ENCODE peak calls at places on chromosomes 16 and 17, in eight cellular contexts. B is pancreas; E is heart left ventricle; Y is RWPE2; Z is DND-41; N is PC-3; W is CD4-positive, alpha-beta T cell; H is HepG2. P is an unnamed sample.

GRCh38 chr17:76548378-76549214 is 8.8 kb downstream of the PRCD start:
- ATAC-seq in B (no peak), E (no peak), Y (no peak), Z (no peak), N (no peak), W (no peak), H (peak; percentile 80), P (no peak)

GRCh38 chr16:78505544-78506371 is 406.3 kb downstream of the WWOX start:
- ATAC-seq in B (peak; percentile 68), E (peak; percentile 86), Y (peak; percentile 23), Z (no peak), N (no peak), W (no peak), H (peak; percentile 94), P (peak; percentile 85)

GRCh38 chr17:7460850-7461660 is 16.2 kb downstream of the CHRNB1 start:
- ATAC-seq in B (no peak), E (no peak), Y (peak; percentile 20), Z (no peak), N (no peak), W (no peak), H (no peak), P (no peak)

GRCh38 chr17:57991537-57991936 is 3.5 kb upstream of the VEZF1 start:
- ATAC-seq in B (no peak), E (no peak), Y (no peak), Z (no peak), N (no peak), W (no peak), H (no peak), P (no peak)

GRCh38 chr16:53257001-53257400 is 177.3 kb upstream of the RBL2 start:
- ATAC-seq in B (no peak), E (no peak), Y (peak; percentile 87), Z (no peak), N (peak; percentile 27), W (no peak), H (no peak), P (no peak)

GRCh38 chr16:88466175-88466862 is 13.2 kb downstream of the ZFPM1 start:
- ATAC-seq in B (no peak), E (no peak), Y (no peak), Z (no peak), N (no peak), W (peak; percentile 19), H (no peak), P (no peak)

GRCh38 chr16:75065149-75065807 is 51.3 kb downstream of the LDHD start:
- ATAC-seq in B (no peak), E (no peak), Y (peak; percentile 37), Z (peak; percentile 75), N (peak; percentile 95), W (peak; percentile 83), H (peak; percentile 14), P (no peak)

GRCh38 chr17:10888858-10889257 is 51.0 kb upstream of the PIRT start:
- ATAC-seq in B (no peak), E (no peak), Y (no peak), Z (no peak), N (no peak), W (no peak), H (no peak), P (no peak)

GRCh38 chr16:23607740-23608139 is 11.6 kb upstream of the NDUFAB1 start:
- ATAC-seq in B (no peak), E (no peak), Y (no peak), Z (no peak), N (peak; percentile 54), W (no peak), H (no peak), P (no peak)

GRCh38 chr17:80492343-80493136 is 16.1 kb upstream of the NPTX1 start:
- ATAC-seq in B (no peak), E (no peak), Y (no peak), Z (no peak), N (peak; percentile 11), W (no peak), H (no peak), P (no peak)

GRCh38 chr16:85888405-85889331 is 10.3 kb upstream of the IRF8 start:
- ATAC-seq in B (peak; percentile 57), E (no peak), Y (peak; percentile 78), Z (no peak), N (peak; percentile 37), W (no peak), H (no peak), P (no peak)

GRCh38 chr16:20849587-20850390 is 43.5 kb downstream of the REXO5 start:
- ATAC-seq in B (peak; percentile 91), E (no peak), Y (peak; percentile 30), Z (peak; percentile 66), N (peak; percentile 36), W (peak; percentile 57), H (peak; percentile 57), P (no peak)
- H3K27ac ChIP-seq in B (no peak overlapping the region), E (peak overlapping the region; percentile 80), Y (peak overlapping the region; percentile 80), Z (no peak overlapping the region), N (no peak overlapping the region), W (no peak overlapping the region), H (no peak overlapping the region), P (peak overlapping the region; percentile 87)

DNA sequence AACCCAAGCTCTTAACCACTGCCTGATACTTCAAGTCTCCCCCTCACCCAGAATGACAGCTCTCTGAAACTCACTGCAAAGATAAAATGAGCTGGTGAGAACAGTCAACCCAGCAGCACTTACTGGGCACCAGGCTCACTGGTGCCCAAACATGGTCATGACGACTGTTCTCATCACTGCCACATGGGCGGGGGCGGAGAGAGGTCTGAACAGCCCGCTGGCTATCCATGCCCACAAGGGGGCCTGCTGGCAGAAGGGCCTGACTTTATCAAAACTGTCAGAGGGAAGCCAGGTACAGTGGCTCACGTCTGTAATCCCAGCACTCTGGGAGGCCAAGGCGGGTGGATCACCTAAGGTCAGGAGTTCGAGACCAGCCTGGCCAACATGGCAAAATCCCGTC is 4.0 kb downstream of the MYBBP1A start:
- ATAC-seq in B (no peak), E (no peak), Y (no peak), Z (no peak), N (no peak), W (no peak), H (peak; percentile 11), P (no peak)
- TF ChIP-seq CTCF in B (no peak), E (no peak), Y (no peak), Z (peak; percentile 29), N (peak; percentile 32), W (no peak), H (peak; percentile 6), P (no peak)

DNA sequence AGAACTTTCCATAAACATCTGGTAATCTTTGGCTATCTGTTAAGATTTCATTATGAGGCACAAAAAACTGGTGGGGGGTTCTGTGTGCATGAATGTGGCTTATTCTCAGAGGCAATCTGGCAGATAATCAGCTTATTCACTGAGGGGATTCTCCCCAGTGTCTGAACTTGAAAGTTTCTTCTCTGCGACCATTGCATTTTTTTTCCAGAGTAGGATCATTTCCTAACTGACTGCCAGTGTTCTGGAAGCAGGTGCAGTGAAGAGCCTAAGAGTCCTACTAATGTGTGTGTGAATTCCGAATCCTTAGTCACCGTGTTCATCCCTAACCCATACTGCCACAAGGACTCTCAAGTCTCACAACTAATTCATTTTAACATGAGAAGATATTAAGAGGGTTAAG is 64.9 kb upstream of the LRRC37A3 start:
- ATAC-seq in B (no peak), E (no peak), Y (no peak), Z (no peak), N (no peak), W (no peak), H (no peak), P (no peak)
- H3K27ac ChIP-seq in B (no peak overlapping the region), E (no peak overlapping the region), Y (no peak overlapping the region), Z (peak overlapping the region; percentile 88), N (peak overlapping the region; percentile 83), W (peak overlapping the region; percentile 93), H (no peak overlapping the region), P (no peak overlapping the region)

DNA sequence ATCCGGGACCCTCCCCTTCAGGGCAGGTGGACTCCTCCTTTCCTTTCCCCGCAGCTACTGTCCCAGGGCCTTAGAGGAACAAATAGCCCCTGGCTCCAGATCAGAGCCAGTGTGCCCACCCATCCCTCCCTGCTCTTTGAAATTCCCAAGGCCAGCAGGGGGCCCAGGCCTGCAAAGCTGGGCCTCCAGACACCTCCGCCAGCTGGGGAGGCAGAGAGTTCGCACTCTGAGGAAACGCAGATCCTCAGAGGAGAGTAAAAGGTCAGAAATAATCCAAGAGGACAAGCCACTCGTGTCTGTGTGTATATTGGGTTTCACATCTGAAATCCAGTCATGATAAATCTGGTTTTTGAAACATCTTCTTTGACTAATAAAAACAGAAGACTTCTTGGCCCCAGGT is 44.7 kb upstream of the TBX2 start:
- ATAC-seq in B (no peak), E (no peak), Y (no peak), Z (no peak), N (no peak), W (no peak), H (peak; percentile 23), P (no peak)
- TF ChIP-seq CTCF in B (no peak), E (no peak), Y (no peak), Z (no peak), N (no peak), W (no peak), H (peak; percentile 48), P (no peak)

GRCh38 chr17:45301674-45302073 is 15.1 kb downstream of the MAP3K14 start:
- ATAC-seq in B (no peak), E (no peak), Y (no peak), Z (no peak), N (no peak), W (no peak), H (no peak), P (no peak)
- H3K27ac ChIP-seq in B (no peak overlapping the region), E (no peak overlapping the region), Y (no peak overlapping the region), Z (no peak overlapping the region), N (no peak overlapping the region), W (no peak overlapping the region), H (no peak overlapping the region), P (peak overlapping the region; percentile 96)

DNA sequence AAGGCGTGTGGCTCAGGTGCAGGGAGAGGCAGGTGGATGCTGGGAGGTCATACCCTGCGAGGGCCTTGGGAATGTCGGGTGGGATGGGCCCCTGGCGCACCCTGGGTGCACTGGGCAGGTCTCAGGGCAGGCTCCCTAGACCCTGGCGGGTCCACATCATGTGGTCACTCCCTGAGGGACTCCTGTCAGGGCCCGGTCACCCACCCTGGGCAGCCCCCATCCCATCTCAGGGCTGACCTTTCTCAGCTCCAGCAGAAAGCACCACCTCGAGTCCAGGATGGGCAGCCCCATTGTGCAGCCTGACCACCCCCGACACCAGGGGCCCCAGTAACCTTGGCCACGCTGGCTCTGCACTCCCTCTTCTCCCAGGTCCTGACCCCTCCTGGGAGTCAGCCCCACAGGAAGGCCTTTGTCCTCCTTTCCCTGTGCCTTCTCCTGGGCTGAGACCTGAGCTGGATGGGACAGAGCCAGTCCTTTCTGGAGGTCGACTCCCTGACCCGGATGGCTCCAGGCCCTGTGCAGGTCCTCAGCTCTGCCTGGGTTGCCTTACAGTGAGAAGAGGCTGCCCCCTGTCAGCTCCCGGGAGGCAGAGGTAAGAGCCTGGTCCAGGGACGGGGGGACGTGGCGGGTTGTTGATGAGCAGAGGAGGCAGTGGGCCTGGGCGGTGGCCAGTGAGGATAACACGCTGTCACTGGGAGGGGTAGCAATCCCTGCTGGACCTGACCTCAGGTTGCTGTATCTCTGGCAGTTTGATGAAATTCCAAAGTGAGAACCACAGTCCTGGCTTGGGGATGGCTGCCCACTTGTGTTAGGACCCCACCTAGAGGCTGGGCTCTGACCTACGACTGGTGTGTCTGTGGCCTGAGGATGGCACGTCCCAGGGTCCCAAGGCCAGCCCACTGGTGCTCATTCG is 77.9 kb downstream of the GOSR1 start:
- ATAC-seq in B (no peak), E (no peak), Y (no peak), Z (no peak), N (no peak), W (no peak), H (peak; percentile 73), P (no peak)
- TF ChIP-seq CTCF in B (no peak), E (peak; percentile 20), Y (no peak), Z (peak; percentile 45), N (peak; percentile 42), W (no peak), H (peak; percentile 78), P (no peak)